ENCODE peak calls at places on chromosomes 11 and 22, in eight cellular contexts. C, P, X, M, L, G, D and E are unnamed samples.

GRCh38 chr11:130675456-130675855 is 227.0 kb downstream of the ADAMTS15 start:
- DNase-seq in P (no peak), C (no peak), X (no peak), D (no peak), L (no peak), M (no peak), G (no peak), E (no peak)

GRCh38 chr11:117083011-117083940 is 15.0 kb downstream of the SIK3 start:
- DNase-seq in P (no peak), G (no peak), L (no peak), M (no peak), D (no peak), C (no peak), X (no peak), E (no peak)

GRCh38 chr11:45593992-45594391 is 71.4 kb downstream of the CHST1 start:
- DNase-seq in X (no peak), C (peak; percentile 81), M (no peak), D (no peak), G (peak; percentile 39), P (no peak), L (no peak), E (no peak)

GRCh38 chr11:45332486-45332934 is 46.4 kb upstream of the SYT13 start:
- DNase-seq in X (no peak), L (peak; percentile 45), D (no peak), G (peak; percentile 29), P (no peak), C (peak; percentile 74), M (peak; percentile 24), E (peak; percentile 78)

GRCh38 chr11:66546368-66546965 is at the start of gene ACTN3:
- DNase-seq in G (no peak), C (no peak), P (no peak), D (peak; percentile 27), L (no peak), M (peak; percentile 17), X (peak; percentile 81), E (no peak)

GRCh38 chr11:64028398-64029115 is 7.2 kb upstream of the FLRT1 start:
- DNase-seq in G (no peak), P (no peak), L (no peak), C (no peak), X (no peak), M (no peak), D (no peak), E (no peak)

GRCh38 chr11:86116386-86116726 is 47.5 kb upstream of the PICALM start:
- DNase-seq in C (no peak), P (no peak), X (no peak), G (no peak), D (no peak), L (no peak), M (no peak), E (no peak)

GRCh38 chr11:121767433-121767832 is 314.7 kb upstream of the SORL1-AS1 start:
- DNase-seq in X (no peak), C (no peak), M (no peak), P (no peak), L (no peak), G (no peak), D (no peak), E (no peak)

GRCh38 chr11:456533-456932 is 6.5 kb downstream of the PTDSS2 start:
- DNase-seq in C (no peak), G (no peak), D (no peak), M (no peak), X (peak; percentile 61), P (no peak), L (no peak), E (no peak)

GRCh38 chr11:32071811-32072210 is 19.1 kb upstream of the RCN1 start:
- DNase-seq in D (no peak), P (no peak), L (no peak), M (peak; percentile 11), X (no peak), C (peak; percentile 14), G (no peak), E (no peak)

GRCh38 chr11:128905345-128906184 is 14.4 kb downstream of the KCNJ5 start:
- DNase-seq in D (no peak), P (no peak), L (peak; percentile 56), G (peak; percentile 46), M (no peak), X (no peak), C (peak; percentile 58), E (no peak)

GRCh38 chr11:116600930-116601329 is 171.9 kb downstream of the BUD13 start:
- DNase-seq in D (no peak), M (no peak), X (no peak), G (no peak), L (no peak), P (no peak), C (no peak), E (no peak)

GRCh38 chr11:93525601-93526000 is 17.6 kb downstream of the SMCO4 start:
- DNase-seq in L (no peak), G (no peak), D (no peak), C (peak; percentile 27), P (no peak), M (no peak), X (no peak), E (no peak)

GRCh38 chr11:23991140-23991539 is 505.7 kb upstream of the LUZP2 start:
- DNase-seq in G (no peak), X (no peak), L (no peak), C (no peak), D (no peak), P (no peak), M (no peak), E (no peak)

GRCh38 chr22:42720263-42721044 is at the start of gene A4GALT:
- DNase-seq in L (no peak), X (peak; percentile 83), C (no peak), D (no peak), G (no peak), M (no peak), P (no peak), E (no peak)

GRCh38 chr11:8192016-8192895 is 23.4 kb upstream of the RIC3 start:
- DNase-seq in C (peak; percentile 72), P (peak; percentile 74), D (peak; percentile 44), G (peak; percentile 41), X (peak; percentile 81), M (peak; percentile 45), L (peak; percentile 74), E (peak; percentile 80)

GRCh38 chr22:45340323-45340722 is 30.6 kb downstream of the FAM118A start:
- DNase-seq in L (no peak), X (no peak), C (no peak), M (no peak), D (no peak), P (no peak), G (no peak), E (no peak)

GRCh38 chr22:37765498-37765897 is 42.2 kb upstream of the GCAT start:
- DNase-seq in G (no peak), D (no peak), C (no peak), X (no peak), L (no peak), M (no peak), P (no peak), E (no peak)
- TF ChIP-seq POLR2AphosphoS5 in G (peak; percentile 27), D (no peak), C (no peak), X (no peak), L (no peak), M (no peak), P (no peak), E (no peak)

GRCh38 chr11:75606099-75606498 is 44.0 kb downstream of the SERPINH1 start:
- DNase-seq in L (no peak), G (no peak), M (no peak), D (no peak), P (no peak), C (no peak), X (no peak), E (no peak)

GRCh38 chr11:75600356-75600755 is 38.3 kb downstream of the SERPINH1 start:
- DNase-seq in D (no peak), M (no peak), L (no peak), C (no peak), X (no peak), G (no peak), P (no peak), E (no peak)

GRCh38 chr11:75598900-75599299 is 36.8 kb downstream of the SERPINH1 start:
- DNase-seq in L (no peak), M (no peak), D (no peak), P (no peak), G (no peak), C (no peak), X (no peak), E (no peak)

GRCh38 chr11:75602916-75603315 is 40.9 kb downstream of the SERPINH1 start:
- DNase-seq in X (no peak), L (no peak), P (no peak), M (no peak), G (no peak), C (no peak), D (no peak), E (no peak)

GRCh38 chr11:75603791-75604736 is 42.0 kb downstream of the SERPINH1 start:
- DNase-seq in X (no peak), P (peak; percentile 57), L (no peak), C (no peak), G (no peak), M (no peak), D (no peak), E (no peak)
- H3K27ac ChIP-seq in X (no peak overlapping the region), P (no peak overlapping the region), L (no peak overlapping the region), C (no peak overlapping the region), G (no peak overlapping the region), M (no peak overlapping the region), D (no peak overlapping the region), E (no peak overlapping the region)

DNA sequence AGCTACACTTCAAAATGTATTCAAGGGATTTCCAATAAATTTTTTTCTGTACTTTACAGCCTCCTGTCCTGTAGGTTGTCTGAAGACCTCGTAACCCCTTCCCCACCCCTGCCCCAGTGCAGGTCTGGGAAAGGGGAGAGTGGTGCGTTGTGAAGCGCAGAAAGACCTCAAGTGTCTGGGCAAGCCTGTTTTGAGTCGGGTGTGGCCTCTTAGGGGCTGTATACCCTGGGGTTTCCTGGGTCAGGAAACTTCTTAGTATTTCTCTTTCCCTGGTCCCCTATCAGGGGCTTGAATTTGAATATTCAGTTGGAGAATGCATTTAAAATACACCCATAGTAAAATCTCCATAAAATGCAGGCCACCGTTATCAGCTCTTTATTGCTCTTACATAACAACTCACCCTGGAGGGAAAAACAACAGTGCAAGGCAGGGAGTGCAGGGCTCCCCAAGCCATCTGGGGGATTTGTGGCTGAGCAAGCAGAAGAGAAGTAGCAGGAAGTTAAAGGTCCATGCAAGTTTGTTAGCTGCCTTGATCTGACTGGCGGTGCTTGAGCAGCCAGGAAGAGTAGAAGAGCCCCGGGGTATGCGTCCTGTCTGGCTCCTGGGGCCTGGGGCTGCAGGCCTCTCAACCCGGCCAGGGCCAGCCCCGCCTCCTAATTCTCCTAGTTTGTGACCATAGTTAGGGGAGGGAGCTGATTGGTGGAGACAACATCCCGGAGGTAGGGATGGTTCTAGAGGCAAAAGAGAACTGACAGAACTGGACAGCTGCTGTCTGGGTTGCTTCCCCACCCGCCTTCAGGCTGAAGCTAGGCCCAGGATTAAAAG is 25.7 kb downstream of the ARHGAP1 start:
- DNase-seq in D (no peak), X (peak; percentile 78), C (peak; percentile 51), G (no peak), M (peak; percentile 53), L (no peak), P (no peak), E (no peak)
- H3K4me1 ChIP-seq in D (peaks cover 12% of the 10 kb centered on the region), X (peaks cover 44% of the 10 kb centered on the region), C (peaks cover 4% of the 10 kb centered on the region), G (peaks cover 4% of the 10 kb centered on the region), M (peaks cover 27% of the 10 kb centered on the region), L (peaks cover 80% of the 10 kb centered on the region), P (peaks cover 8% of the 10 kb centered on the region), E (peaks cover 46% of the 10 kb centered on the region)

GRCh38 chr11:11038339-11039248 is 180.7 kb upstream of the ZBED5 start:
- DNase-seq in C (no peak), L (no peak), X (no peak), P (no peak), M (no peak), D (no peak), G (no peak), E (no peak)
- TF ChIP-seq POLR2AphosphoS5 in C (no peak), L (no peak), X (no peak), P (no peak), M (no peak), D (no peak), G (no peak), E (no peak)